ENCODE peak calls at places on chromosomes 3 and 15, in eight cellular contexts. F is neuronal stem cell, I is SJSA1, K is mammary epithelial cell, H is breast epithelium, Z is OCI-LY7, U is mucosa of descending colon, M is heart right ventricle. D is an unnamed sample. For H3K4me1, the result is how much of the 10 kb centered on the place peaks cover.

GRCh38 chr3:113560845-113561623 is 28.7 kb downstream of the SIDT1 start:
- DNase-seq in F (no peak), I (no peak), K (peak), H (no peak), Z (no peak), U (no peak), M (no peak), D (no peak)

GRCh38 chr3:51916418-51916817 is 13.3 kb upstream of the IQCF1 start:
- DNase-seq in F (no peak), I (no peak), K (no peak), H (no peak), Z (no peak), U (no peak), M (no peak), D (no peak)

GRCh38 chr15:22952826-22953579 is 27.2 kb downstream of the CYFIP1 start:
- DNase-seq in F (peak), I (no peak), K (no peak), H (no peak), Z (no peak), U (no peak), M (no peak), D (no peak)

GRCh38 chr3:28039234-28039633 is 202.2 kb upstream of the CMC1 start:
- DNase-seq in F (no peak), I (no peak), K (no peak), H (no peak), Z (no peak), U (no peak), M (no peak), D (no peak)

GRCh38 chr3:53544357-53544756 is 49.9 kb downstream of the CACNA1D start:
- DNase-seq in F (no peak), I (no peak), K (peak), H (no peak), Z (no peak), U (no peak), M (no peak), D (no peak)

GRCh38 chr15:33730815-33731214 is 237.5 kb upstream of the CHRM5 start:
- DNase-seq in F (no peak), I (no peak), K (no peak), H (no peak), Z (no peak), U (no peak), M (no peak), D (no peak)

GRCh38 chr3:131716007-131716406 is 213.2 kb upstream of the MRPL3 start:
- DNase-seq in F (no peak), I (no peak), K (no peak), H (no peak), Z (no peak), U (no peak), M (no peak), D (no peak)

GRCh38 chr15:70479785-70480184 is 283.6 kb downstream of the UACA start:
- DNase-seq in F (no peak), I (no peak), K (no peak), H (no peak), Z (no peak), U (no peak), M (no peak), D (no peak)

GRCh38 chr3:100455841-100456550 is 36.4 kb upstream of the TMEM45A start:
- DNase-seq in F (no peak), I (no peak), K (no peak), H (no peak), Z (peak), U (no peak), M (no peak), D (no peak)

GRCh38 chr3:38479431-38480092 is 16.6 kb upstream of the EXOG start:
- DNase-seq in F (no peak), I (no peak), K (peak), H (peak), Z (peak), U (peak), M (peak), D (peak)

GRCh38 chr3:197144188-197144587 is 114.6 kb upstream of the MELTF start:
- DNase-seq in F (no peak), I (no peak), K (no peak), H (no peak), Z (no peak), U (no peak), M (no peak), D (no peak)

GRCh38 chr3:177574232-177574856 is 377.1 kb upstream of the TBL1XR1 start:
- DNase-seq in F (peak), I (no peak), K (peak), H (no peak), Z (no peak), U (peak), M (peak), D (peak)

GRCh38 chr3:171257251-171258179 is 202.7 kb downstream of the TNIK start:
- DNase-seq in F (no peak), I (no peak), K (no peak), H (no peak), Z (no peak), U (no peak), M (no peak), D (no peak)

GRCh38 chr3:128859573-128860154 is 19.8 kb upstream of the ACAD9 start:
- DNase-seq in F (peak), I (no peak), K (no peak), H (no peak), Z (peak), U (no peak), M (no peak), D (no peak)

GRCh38 chr15:83164409-83165404 is 42.9 kb downstream of the HDGFL3 start:
- DNase-seq in F (no peak), I (no peak), K (peak), H (no peak), Z (no peak), U (no peak), M (no peak), D (no peak)

GRCh38 chr3:84961492-84962255 is 2.9 kb downstream of the CADM2 start:
- DNase-seq in F (no peak), I (no peak), K (no peak), H (no peak), Z (no peak), U (no peak), M (no peak), D (no peak)

GRCh38 chr15:89912674-89913396 is at the start of gene ARPIN:
- DNase-seq in F (peak), I (peak), K (peak), H (no peak), Z (no peak), U (peak), M (peak), D (peak)

GRCh38 chr3:50161320-50161719 is 6.2 kb downstream of the SEMA3F start:
- DNase-seq in F (no peak), I (no peak), K (peak), H (no peak), Z (no peak), U (peak), M (no peak), D (peak)

GRCh38 chr15:70507772-70508351 is 255.5 kb downstream of the UACA start:
- DNase-seq in F (no peak), I (peak), K (peak), H (no peak), Z (peak), U (no peak), M (no peak), D (peak)

GRCh38 chr15:62075595-62076279 is 9.0 kb downstream of the C2CD4A start:
- DNase-seq in F (no peak), I (no peak), K (peak), H (peak), Z (no peak), U (no peak), M (no peak), D (no peak)

GRCh38 chr3:189398656-189399055 is 226.9 kb downstream of the TPRG1 start:
- DNase-seq in F (no peak), I (no peak), K (no peak), H (no peak), Z (no peak), U (no peak), M (no peak), D (no peak)

GRCh38 chr3:2923390-2923789 is 186.8 kb downstream of the IL5RA start:
- DNase-seq in F (no peak), I (no peak), K (no peak), H (no peak), Z (no peak), U (no peak), M (no peak), D (no peak)

GRCh38 chr15:85402195-85402921 is 22.0 kb downstream of the AKAP13 start:
- DNase-seq in F (no peak), I (peak), K (peak), H (no peak), Z (peak), U (no peak), M (no peak), D (no peak)

GRCh38 chr3:180631317-180631716 is 29.4 kb downstream of the TTC14 start:
- DNase-seq in F (no peak), I (no peak), K (no peak), H (no peak), Z (no peak), U (no peak), M (no peak), D (no peak)

GRCh38 chr3:13878711-13879101 is 1.2 kb downstream of the WNT7A start:
- DNase-seq in F (peak), I (no peak), K (no peak), H (no peak), Z (no peak), U (no peak), M (no peak), D (no peak)

GRCh38 chr15:55970286-55970685 is 23.1 kb downstream of the NEDD4 start:
- DNase-seq in F (no peak), I (no peak), K (no peak), H (no peak), Z (no peak), U (no peak), M (no peak), D (no peak)

GRCh38 chr3:111598552-111598951 is 3.4 kb upstream of the ZBED2 start:
- DNase-seq in F (no peak), I (no peak), K (no peak), H (no peak), Z (no peak), U (no peak), M (no peak), D (no peak)

GRCh38 chr15:43085921-43086320 is 19.9 kb downstream of the UBR1 start:
- DNase-seq in F (no peak), I (no peak), K (no peak), H (no peak), Z (no peak), U (no peak), M (no peak), D (no peak)

GRCh38 chr15:82952156-82953081 is at the start of gene HOMER2:
- DNase-seq in F (peak), I (no peak), K (peak), H (no peak), Z (no peak), U (peak), M (no peak), D (peak)

GRCh38 chr3:187738089-187738399 is 7.2 kb downstream of the BCL6 start:
- DNase-seq in F (no peak), I (no peak), K (no peak), H (no peak), Z (no peak), U (no peak), M (no peak), D (no peak)

GRCh38 chr3:46406786-46407611 is at the start of the genes CCR5AS and CCRL2:
- DNase-seq in F (no peak), I (peak), K (no peak), H (no peak), Z (no peak), U (peak), M (peak), D (peak)

GRCh38 chr3:30681276-30682211 is 75.1 kb downstream of the TGFBR2 start:
- DNase-seq in F (peak), I (no peak), K (no peak), H (no peak), Z (no peak), U (no peak), M (peak), D (no peak)

GRCh38 chr3:14780927-14781507 is 37.7 kb upstream of the FGD5 start:
- DNase-seq in F (peak), I (no peak), K (peak), H (no peak), Z (peak), U (peak), M (peak), D (peak)

DNA sequence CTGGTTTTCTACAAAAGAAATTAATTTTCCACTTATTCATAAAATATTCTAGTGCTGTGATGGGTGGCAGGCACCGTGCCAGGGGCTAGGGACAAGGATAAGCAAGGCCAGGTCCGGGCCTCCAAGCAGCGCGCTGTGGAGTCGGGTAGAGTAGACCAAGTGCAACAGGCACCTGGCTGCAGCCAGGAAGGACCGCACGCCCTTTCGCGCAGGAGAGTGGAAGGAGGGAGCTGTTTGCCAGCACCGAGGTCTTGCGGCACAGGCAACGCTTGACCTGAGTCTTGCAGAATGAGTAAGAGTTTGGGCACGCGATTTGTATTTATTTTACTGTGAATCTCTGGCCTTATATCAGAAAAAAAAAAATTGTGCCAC is at the start of gene CASR:
- DNase-seq in F (no peak), I (no peak), K (peak), H (no peak), Z (no peak), U (peak), M (no peak), D (peak)
- H3K4me3 ChIP-seq in F (peak), I (no peak), K (peak), H (peak), Z (no peak), U (no peak), M (peak), D (peak)

GRCh38 chr3:58049143-58049785 is 41.0 kb downstream of the FLNB start:
- DNase-seq in F (peak), I (peak), K (peak), H (peak), Z (no peak), U (no peak), M (peak), D (peak)
- H3K4me1 ChIP-seq in F (under half), I (half or more), K (half or more), H (under half), Z (under half), U (under half), M (half or more), D (under half)

DNA sequence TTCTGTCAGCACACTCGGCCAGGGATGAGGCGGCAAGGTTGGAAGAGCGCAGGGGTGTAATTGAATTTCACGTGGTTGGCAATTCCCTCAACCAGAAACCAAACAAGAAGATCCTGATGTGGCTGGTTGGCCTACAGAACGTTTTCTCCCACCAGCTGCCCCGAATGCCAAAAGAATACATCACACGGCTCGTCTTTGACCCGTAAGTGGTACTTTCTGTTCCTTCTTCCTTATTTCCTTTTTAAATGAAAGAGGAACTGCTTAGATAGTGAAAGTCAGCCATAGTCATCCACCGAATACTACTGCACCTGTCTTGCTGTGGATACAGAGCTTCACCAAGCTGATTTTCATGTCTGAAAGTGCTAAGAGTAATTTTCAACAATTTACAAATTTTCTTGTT is 60.1 kb downstream of the SGO1 start:
- DNase-seq in F (no peak), I (no peak), K (no peak), H (no peak), Z (peak), U (no peak), M (no peak), D (no peak)
- H3K4me3 ChIP-seq in F (no peak), I (no peak), K (no peak), H (no peak), Z (peak), U (no peak), M (no peak), D (no peak)

DNA sequence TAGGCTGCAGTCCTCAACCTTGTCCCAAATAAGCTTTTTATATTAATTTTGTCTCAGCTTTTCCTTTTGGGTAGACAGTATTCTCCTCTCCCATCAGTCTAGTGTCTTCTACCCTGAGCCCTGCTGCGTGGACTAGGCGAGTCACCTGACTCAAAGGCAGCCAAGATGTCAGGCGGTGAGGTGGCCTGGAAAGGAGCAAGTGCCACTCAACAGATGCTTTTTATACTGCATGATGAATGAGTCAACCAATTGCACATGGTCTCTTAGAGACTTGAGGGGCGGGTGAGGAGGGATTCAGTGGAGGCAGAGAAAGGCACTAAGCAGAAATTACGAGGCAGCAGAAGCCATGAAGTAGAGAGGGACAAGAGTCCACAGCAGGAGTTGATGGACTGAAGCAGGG is 95.9 kb downstream of the FRMD4B start:
- DNase-seq in F (no peak), I (no peak), K (peak), H (no peak), Z (no peak), U (no peak), M (peak), D (no peak)
- H3K4me1 ChIP-seq in F (under half), I (under half), K (under half), H (under half), Z (under half), U (under half), M (under half), D (under half)

D was measured in small intestine.